ENCODE peak calls at places on chromosomes 12 and 14, in nine cellular contexts. E is NCI-H82, B is transverse colon, Q is RPMI7951, A is epithelial cell of esophagus, D is AG10803, L is activated T-helper 1 cell treated with Interleukin-2 at 50 U/mL for 16 hours, O is AG04450, R is LoVo. P is an unnamed sample.

GRCh38 chr14:96625436-96625945 is 123.3 kb downstream of the PAPOLA start:
- DNase-seq in D (no peak), Q (no peak), L (no peak), O (no peak), R (no peak), A (no peak), B (peak), E (no peak), P (no peak)

GRCh38 chr14:67776653-67777322 is 39.6 kb downstream of the ZFYVE26 start:
- DNase-seq in O (no peak), E (no peak), A (no peak), R (no peak), B (no peak), L (no peak), Q (no peak), D (no peak), P (no peak)

GRCh38 chr12:21865846-21866245 is 75.4 kb downstream of the ABCC9 start:
- DNase-seq in A (no peak), R (no peak), D (no peak), B (no peak), O (no peak), L (no peak), E (no peak), Q (no peak), P (no peak)

GRCh38 chr14:96086574-96087077 is 47.5 kb downstream of the C14orf132 start:
- DNase-seq in B (no peak), A (peak), Q (peak), D (peak), E (no peak), O (no peak), R (no peak), L (no peak), P (no peak)

GRCh38 chr14:58637391-58638230 is at the start of gene DACT1:
- DNase-seq in B (peak), Q (peak), L (no peak), E (peak), O (peak), A (no peak), D (peak), R (peak), P (peak)

GRCh38 chr12:51326762-51327439 is 2.9 kb upstream of the BIN2 start:
- DNase-seq in O (no peak), R (no peak), B (no peak), E (no peak), L (no peak), Q (peak), D (peak), A (peak), P (no peak)

GRCh38 chr14:29928342-29928640 is 644 bp upstream of the PRKD1 start:
- DNase-seq in O (no peak), L (no peak), Q (no peak), E (no peak), D (no peak), B (no peak), R (no peak), A (no peak), P (no peak)

GRCh38 chr14:66974397-66975025 is 214.7 kb upstream of the GARIN2 start:
- DNase-seq in Q (peak), L (no peak), D (peak), O (no peak), B (no peak), E (no peak), R (no peak), A (peak), P (no peak)

GRCh38 chr12:27319394-27319793 is 13.2 kb upstream of the BMAL2 start:
- DNase-seq in A (peak), B (no peak), E (no peak), D (peak), Q (peak), L (no peak), O (no peak), R (no peak), P (no peak)

GRCh38 chr12:40010899-40011774 is 94.7 kb downstream of the SLC2A13 start:
- DNase-seq in B (peak), Q (peak), E (peak), R (peak), D (peak), O (peak), L (peak), A (peak), P (peak)

GRCh38 chr14:104442611-104443390 is 136.8 kb upstream of the C14orf180 start:
- DNase-seq in O (no peak), L (no peak), E (no peak), R (no peak), B (no peak), Q (no peak), D (no peak), A (no peak), P (no peak)

GRCh38 chr14:56338674-56339073 is 220.5 kb downstream of the PELI2 start:
- DNase-seq in B (no peak), D (no peak), Q (no peak), A (no peak), E (peak), O (no peak), L (no peak), R (no peak), P (no peak)

GRCh38 chr12:104218935-104219334 is 3.4 kb downstream of the TXNRD1 start:
- DNase-seq in O (no peak), Q (peak), L (no peak), A (peak), B (no peak), E (no peak), R (peak), D (peak), P (no peak)

GRCh38 chr12:87117516-87117915 is 861.3 kb upstream of the MGAT4C start:
- DNase-seq in Q (peak), E (no peak), O (no peak), A (no peak), L (no peak), D (no peak), B (no peak), R (no peak), P (no peak)

GRCh38 chr14:70789361-70789760 is 20.0 kb downstream of the MAP3K9 start:
- DNase-seq in D (peak), A (peak), B (no peak), Q (peak), R (no peak), E (no peak), L (no peak), O (no peak), P (no peak)

GRCh38 chr12:18383203-18383602 is 121.9 kb downstream of the PIK3C2G start:
- DNase-seq in Q (peak), O (peak), L (no peak), B (no peak), D (peak), E (no peak), A (peak), R (peak), P (no peak)

GRCh38 chr14:80464531-80465149 is 253.3 kb upstream of the DIO2 start:
- DNase-seq in D (no peak), A (no peak), L (no peak), E (no peak), Q (no peak), R (no peak), B (no peak), O (no peak), P (no peak)

GRCh38 chr12:20560935-20561334 is 134.2 kb upstream of the SLCO1C1 start:
- DNase-seq in Q (no peak), R (no peak), L (no peak), B (no peak), O (no peak), A (no peak), E (no peak), D (no peak), P (no peak)

GRCh38 chr14:51079489-51079888 is 15.4 kb downstream of the TRIM9 start:
- DNase-seq in L (no peak), D (peak), R (no peak), B (peak), Q (no peak), O (no peak), E (peak), A (peak), P (no peak)

GRCh38 chr12:54629925-54630324 is 4.8 kb downstream of the LACRT start:
- DNase-seq in E (no peak), D (no peak), A (no peak), L (no peak), R (no peak), B (no peak), Q (no peak), O (no peak), P (no peak)

GRCh38 chr14:32494566-32495434 is 165.7 kb downstream of the AKAP6 start:
- DNase-seq in L (no peak), B (no peak), Q (no peak), E (peak), O (no peak), A (no peak), R (no peak), D (peak), P (no peak)

GRCh38 chr12:24560867-24561266 is 388.0 kb downstream of the BCAT1 start:
- DNase-seq in A (no peak), B (no peak), R (no peak), O (no peak), Q (no peak), L (no peak), E (peak), D (no peak), P (no peak)

GRCh38 chr14:105502446-105503295 is 11.6 kb downstream of the TEDC1 start:
- DNase-seq in L (no peak), Q (no peak), O (no peak), A (no peak), B (no peak), D (no peak), R (no peak), E (no peak), P (no peak)

GRCh38 chr12:113315358-113315757 is 19.6 kb downstream of the SLC8B1 start:
- DNase-seq in O (no peak), L (no peak), E (no peak), D (no peak), Q (no peak), A (no peak), B (no peak), R (no peak), P (no peak)

GRCh38 chr14:71692496-71692895 is 239.7 kb upstream of the RGS6 start:
- DNase-seq in E (no peak), D (peak), B (no peak), L (no peak), A (no peak), Q (peak), O (no peak), R (no peak), P (no peak)

GRCh38 chr12:64232201-64232600 is 10.1 kb upstream of the KICS2 start:
- DNase-seq in L (no peak), O (no peak), B (no peak), R (no peak), Q (no peak), D (peak), E (peak), A (no peak), P (no peak)

GRCh38 chr14:101947577-101947903 is 16.8 kb upstream of the DYNC1H1 start:
- DNase-seq in Q (peak), L (no peak), O (no peak), E (peak), B (no peak), A (no peak), D (no peak), R (no peak), P (no peak)

GRCh38 chr14:86346818-86347384 is 817.0 kb downstream of the FLRT2 start:
- DNase-seq in D (no peak), E (no peak), A (no peak), R (no peak), L (no peak), B (no peak), O (no peak), Q (no peak), P (no peak)

GRCh38 chr12:58745348-58746125 is 174.8 kb downstream of the LRIG3 start:
- DNase-seq in L (no peak), O (no peak), D (no peak), A (peak), E (no peak), B (no peak), R (no peak), Q (no peak), P (no peak)

GRCh38 chr14:102906616-102907302 is 15.7 kb upstream of the AMN start:
- DNase-seq in D (no peak), L (no peak), B (no peak), Q (no peak), R (no peak), E (no peak), A (no peak), O (no peak), P (no peak)

GRCh38 chr14:76770521-76771431 is 9.5 kb downstream of the VASH1 start:
- DNase-seq in D (no peak), O (no peak), R (no peak), E (no peak), B (no peak), L (no peak), A (no peak), Q (no peak), P (no peak)

GRCh38 chr14:90419200-90419599 is 22.4 kb downstream of the CALM1 start:
- DNase-seq in B (peak), L (no peak), O (peak), E (no peak), Q (peak), D (peak), A (peak), R (peak), P (no peak)

GRCh38 chr12:123973552-123974341 is 732 bp downstream of the ZNF664 start:
- DNase-seq in A (peak), Q (peak), L (peak), E (peak), R (no peak), D (peak), B (peak), O (no peak), P (peak)

GRCh38 chr14:68214431-68214830 is 394.9 kb downstream of the RAD51B start:
- DNase-seq in E (no peak), R (no peak), O (no peak), L (no peak), Q (no peak), B (no peak), D (no peak), A (no peak), P (no peak)

GRCh38 chr14:44783899-44784298 is 177.8 kb downstream of the KLHL28 start:
- DNase-seq in L (no peak), D (no peak), Q (no peak), A (no peak), R (no peak), O (no peak), E (no peak), B (no peak), P (no peak)

GRCh38 chr12:110281549-110282342 is 699 bp downstream of the ATP2A2 start:
- DNase-seq in B (peak), E (peak), R (peak), O (no peak), A (peak), D (peak), Q (peak), L (peak), P (peak)